ENCODE peak calls at places on chromosome 17, in nine cellular contexts. M is aorta; N is CD8-positive, alpha-beta T cell; I is stimulated activated CD8-positive, alpha-beta memory T cell treated with anti-CD3 and anti-CD28 coated beads, Interleukin-15, amount 100 ng/mL, for 24 hours; D is fibroblast of gingiva; P is NCI-H1694; L is fibroblast of mammary gland; C is NCI-H2081; E is AG08396. A is an unnamed sample.

GRCh38 chr17:35486920-35487727 is 38.6 kb upstream of the SLFN13 start:
- DNase-seq in M (peak), N (peak), I (peak), D (peak), P (no peak), L (peak), C (no peak), E (peak), A (peak)

GRCh38 chr17:35046245-35046644 is 17.3 kb downstream of the RFFL start:
- DNase-seq in M (no peak), N (no peak), I (no peak), D (no peak), P (no peak), L (no peak), C (no peak), E (no peak), A (no peak)

GRCh38 chr17:48564200-48565023 is 13.7 kb downstream of the HOXB4 start:
- DNase-seq in M (no peak), N (no peak), I (no peak), D (no peak), P (no peak), L (no peak), C (no peak), E (no peak), A (no peak)

GRCh38 chr17:61710546-61710945 is 119.5 kb upstream of the NACA2 start:
- DNase-seq in M (no peak), N (no peak), I (no peak), D (no peak), P (no peak), L (no peak), C (no peak), E (no peak), A (no peak)

GRCh38 chr17:7438050-7438614 is 1.2 kb upstream of the FGF11 start:
- DNase-seq in M (peak), N (peak), I (peak), D (no peak), P (peak), L (no peak), C (no peak), E (no peak), A (no peak)

GRCh38 chr17:27327871-27328270 is 34.0 kb downstream of the WSB1 start:
- DNase-seq in M (no peak), N (no peak), I (no peak), D (no peak), P (no peak), L (no peak), C (no peak), E (no peak), A (no peak)

GRCh38 chr17:49971848-49972485 is 3.0 kb downstream of the DLX4 start:
- DNase-seq in M (no peak), N (no peak), I (no peak), D (no peak), P (no peak), L (no peak), C (no peak), E (peak), A (no peak)

GRCh38 chr17:40094874-40095273 is 5.5 kb downstream of the NR1D1 start:
- DNase-seq in M (peak), N (no peak), I (no peak), D (no peak), P (no peak), L (no peak), C (no peak), E (no peak), A (no peak)

GRCh38 chr17:39306028-39306427 is 80.3 kb upstream of the STAC2 start:
- DNase-seq in M (no peak), N (no peak), I (no peak), D (no peak), P (no peak), L (no peak), C (no peak), E (no peak), A (no peak)

GRCh38 chr17:39781028-39781800 is 43.5 kb downstream of the GRB7 start:
- DNase-seq in M (no peak), N (no peak), I (no peak), D (no peak), P (no peak), L (no peak), C (no peak), E (no peak), A (no peak)

GRCh38 chr17:69170377-69170776 is 28.7 kb upstream of the ABCA6 start:
- DNase-seq in M (no peak), N (no peak), I (no peak), D (no peak), P (no peak), L (peak), C (no peak), E (no peak), A (no peak)

GRCh38 chr17:8951210-8951609 is 14.3 kb downstream of the PIK3R5 start:
- DNase-seq in M (no peak), N (no peak), I (no peak), D (no peak), P (no peak), L (no peak), C (no peak), E (no peak), A (no peak)

GRCh38 chr17:79420318-79421243 is 190.3 kb downstream of the RBFOX3 start:
- DNase-seq in M (no peak), N (no peak), I (no peak), D (no peak), P (no peak), L (peak), C (no peak), E (no peak), A (no peak)

GRCh38 chr17:68351395-68351794 is 60.1 kb downstream of the ARSG start:
- DNase-seq in M (no peak), N (no peak), I (no peak), D (no peak), P (no peak), L (peak), C (no peak), E (no peak), A (no peak)

GRCh38 chr17:62800580-62800979 is 7.5 kb downstream of the MARCHF10 start:
- DNase-seq in M (no peak), N (no peak), I (no peak), D (peak), P (no peak), L (no peak), C (peak), E (peak), A (no peak)

GRCh38 chr17:75584358-75585175 is 3.0 kb upstream of the MYO15B start:
- DNase-seq in M (no peak), N (no peak), I (no peak), D (no peak), P (no peak), L (no peak), C (no peak), E (no peak), A (no peak)